ENCODE peak calls at places on chromosomes 1 and 21, in six cellular contexts. One of them, this sample, is unnamed.

GRCh38 chr1:45512641-45513054 is 9.0 kb downstream of the PRDX1 start:
- DNase-seq in tibial artery: peak
- DNase-seq in MCF 10A: peak
- DNase-seq in astrocyte of the spinal cord: peak
- DNase-seq in nephron progenitor cell: peak
- DNase-seq in osteocyte: no peak
- DNase-seq in this sample: peak

GRCh38 chr1:68234094-68234493 is 1.8 kb upstream of the WLS start:
- DNase-seq in tibial artery: no peak
- DNase-seq in MCF 10A: no peak
- DNase-seq in astrocyte of the spinal cord: no peak
- DNase-seq in nephron progenitor cell: no peak
- DNase-seq in osteocyte: no peak
- DNase-seq in this sample: no peak

GRCh38 chr1:2271841-2272655 is 43.9 kb downstream of the SKI start:
- DNase-seq in tibial artery: no peak
- DNase-seq in MCF 10A: no peak
- DNase-seq in astrocyte of the spinal cord: no peak
- DNase-seq in nephron progenitor cell: peak
- DNase-seq in osteocyte: no peak
- DNase-seq in this sample: peak

GRCh38 chr1:100229681-100230443 is 19.8 kb downstream of the DBT start:
- DNase-seq in tibial artery: no peak
- DNase-seq in MCF 10A: peak
- DNase-seq in astrocyte of the spinal cord: no peak
- DNase-seq in nephron progenitor cell: no peak
- DNase-seq in osteocyte: no peak
- DNase-seq in this sample: no peak

GRCh38 chr21:40054403-40054802 is 187.2 kb downstream of the PCP4 start:
- DNase-seq in tibial artery: peak
- DNase-seq in MCF 10A: peak
- DNase-seq in astrocyte of the spinal cord: peak
- DNase-seq in nephron progenitor cell: no peak
- DNase-seq in osteocyte: no peak
- DNase-seq in this sample: no peak

GRCh38 chr1:24949331-24949881 is 19.3 kb upstream of the RUNX3 start:
- DNase-seq in tibial artery: no peak
- DNase-seq in MCF 10A: peak
- DNase-seq in astrocyte of the spinal cord: peak
- DNase-seq in nephron progenitor cell: no peak
- DNase-seq in osteocyte: no peak
- DNase-seq in this sample: no peak

GRCh38 chr1:194024659-194025058 is 838.2 kb upstream of the B3GALT2 start:
- DNase-seq in tibial artery: no peak
- DNase-seq in MCF 10A: peak
- DNase-seq in astrocyte of the spinal cord: peak
- DNase-seq in nephron progenitor cell: no peak
- DNase-seq in osteocyte: no peak
- DNase-seq in this sample: no peak

GRCh38 chr1:14468751-14469150 is 129.7 kb upstream of the KAZN start:
- DNase-seq in tibial artery: no peak
- DNase-seq in MCF 10A: no peak
- DNase-seq in astrocyte of the spinal cord: no peak
- DNase-seq in nephron progenitor cell: no peak
- DNase-seq in osteocyte: peak
- DNase-seq in this sample: no peak

GRCh38 chr21:45329261-45330074 is 41.8 kb upstream of the POFUT2 start:
- DNase-seq in tibial artery: peak
- DNase-seq in MCF 10A: peak
- DNase-seq in astrocyte of the spinal cord: no peak
- DNase-seq in nephron progenitor cell: no peak
- DNase-seq in osteocyte: no peak
- DNase-seq in this sample: no peak

GRCh38 chr1:235483090-235483489 is 21.2 kb downstream of the B3GALNT2 start:
- DNase-seq in tibial artery: no peak
- DNase-seq in MCF 10A: no peak
- DNase-seq in astrocyte of the spinal cord: no peak
- DNase-seq in nephron progenitor cell: no peak
- DNase-seq in osteocyte: no peak
- DNase-seq in this sample: no peak

GRCh38 chr1:175207971-175208370 is 15.4 kb upstream of the KIAA0040 start:
- DNase-seq in tibial artery: no peak
- DNase-seq in MCF 10A: no peak
- DNase-seq in astrocyte of the spinal cord: no peak
- DNase-seq in nephron progenitor cell: no peak
- DNase-seq in osteocyte: no peak
- DNase-seq in this sample: no peak

GRCh38 chr1:3618904-3619671 is 5.7 kb upstream of the TPRG1L start:
- DNase-seq in tibial artery: peak
- DNase-seq in MCF 10A: peak
- DNase-seq in astrocyte of the spinal cord: peak
- DNase-seq in nephron progenitor cell: peak
- DNase-seq in osteocyte: no peak
- DNase-seq in this sample: peak

GRCh38 chr1:70745199-70745598 is 302.4 kb downstream of the PTGER3 start:
- DNase-seq in tibial artery: no peak
- DNase-seq in MCF 10A: peak
- DNase-seq in astrocyte of the spinal cord: no peak
- DNase-seq in nephron progenitor cell: no peak
- DNase-seq in osteocyte: no peak
- DNase-seq in this sample: peak

GRCh38 chr21:44529503-44530125 is 10.4 kb downstream of the KRTAP10-1 start:
- DNase-seq in tibial artery: peak
- DNase-seq in MCF 10A: no peak
- DNase-seq in astrocyte of the spinal cord: no peak
- DNase-seq in nephron progenitor cell: no peak
- DNase-seq in osteocyte: no peak
- DNase-seq in this sample: no peak

GRCh38 chr1:8164670-8165069 is 138.6 kb upstream of the ERRFI1 start:
- DNase-seq in tibial artery: no peak
- DNase-seq in MCF 10A: no peak
- DNase-seq in astrocyte of the spinal cord: no peak
- DNase-seq in nephron progenitor cell: no peak
- DNase-seq in osteocyte: no peak
- DNase-seq in this sample: no peak

DNA sequence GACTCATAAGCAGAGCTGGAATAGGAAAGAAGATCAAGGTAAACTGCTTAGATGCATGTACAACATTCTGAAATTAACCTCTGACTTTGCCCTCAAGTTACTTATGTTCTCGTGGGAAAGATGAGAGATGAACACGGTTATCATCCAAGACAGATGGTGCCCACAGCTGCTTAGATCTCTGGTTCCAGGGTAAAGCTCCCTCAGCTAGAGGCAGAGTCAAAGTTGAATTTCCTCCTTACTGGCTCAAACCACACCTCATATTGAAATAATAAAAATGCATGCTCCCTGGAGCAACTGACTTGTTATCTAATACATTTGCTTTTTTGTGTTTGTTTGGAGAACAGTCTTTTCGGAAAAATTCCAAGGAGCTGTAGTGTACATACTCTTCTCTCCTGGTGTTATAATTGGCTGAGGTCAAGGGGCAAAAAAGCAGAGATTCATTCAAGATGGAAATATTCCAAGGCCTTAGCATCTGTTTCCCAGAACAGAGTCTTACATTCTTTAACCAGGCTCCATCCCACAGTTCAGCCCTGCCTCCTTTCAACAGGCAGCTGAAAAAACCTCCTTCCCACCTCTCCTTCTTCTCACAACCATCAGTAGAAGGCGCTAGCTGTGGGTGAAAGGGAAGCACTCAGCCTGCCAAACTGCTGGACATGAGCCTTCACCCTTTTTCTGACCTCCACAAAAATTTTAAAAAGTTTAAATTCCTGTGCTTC is 43.6 kb upstream of the FMO2 start:
- DNase-seq in tibial artery: peak
- DNase-seq in MCF 10A: peak
- DNase-seq in astrocyte of the spinal cord: peak
- DNase-seq in nephron progenitor cell: no peak
- DNase-seq in osteocyte: peak
- DNase-seq in this sample: no peak
- TF ChIP-seq CTCF in tibial artery: peak
- TF ChIP-seq CTCF in MCF 10A: no peak
- TF ChIP-seq CTCF in astrocyte of the spinal cord: peak
- TF ChIP-seq CTCF in nephron progenitor cell: no peak
- TF ChIP-seq CTCF in osteocyte: peak
- TF ChIP-seq CTCF in this sample: no peak

GRCh38 chr1:32181065-32181464 is 1.6 kb downstream of the TXLNA start:
- DNase-seq in tibial artery: peak
- DNase-seq in MCF 10A: no peak
- DNase-seq in astrocyte of the spinal cord: no peak
- DNase-seq in nephron progenitor cell: no peak
- DNase-seq in osteocyte: no peak
- DNase-seq in this sample: no peak

GRCh38 chr1:32181563-32181962 is 2.1 kb downstream of the TXLNA start:
- DNase-seq in tibial artery: no peak
- DNase-seq in MCF 10A: no peak
- DNase-seq in astrocyte of the spinal cord: no peak
- DNase-seq in nephron progenitor cell: no peak
- DNase-seq in osteocyte: no peak
- DNase-seq in this sample: no peak

GRCh38 chr1:32179443-32180185 is at the start of gene TXLNA:
- DNase-seq in tibial artery: peak
- DNase-seq in MCF 10A: peak
- DNase-seq in astrocyte of the spinal cord: peak
- DNase-seq in nephron progenitor cell: peak
- DNase-seq in osteocyte: peak
- DNase-seq in this sample: peak

GRCh38 chr1:32179193-32179442 is 357 bp upstream of the TXLNA start:
- DNase-seq in tibial artery: no peak
- DNase-seq in MCF 10A: no peak
- DNase-seq in astrocyte of the spinal cord: no peak
- DNase-seq in nephron progenitor cell: no peak
- DNase-seq in osteocyte: no peak
- DNase-seq in this sample: no peak

DNA sequence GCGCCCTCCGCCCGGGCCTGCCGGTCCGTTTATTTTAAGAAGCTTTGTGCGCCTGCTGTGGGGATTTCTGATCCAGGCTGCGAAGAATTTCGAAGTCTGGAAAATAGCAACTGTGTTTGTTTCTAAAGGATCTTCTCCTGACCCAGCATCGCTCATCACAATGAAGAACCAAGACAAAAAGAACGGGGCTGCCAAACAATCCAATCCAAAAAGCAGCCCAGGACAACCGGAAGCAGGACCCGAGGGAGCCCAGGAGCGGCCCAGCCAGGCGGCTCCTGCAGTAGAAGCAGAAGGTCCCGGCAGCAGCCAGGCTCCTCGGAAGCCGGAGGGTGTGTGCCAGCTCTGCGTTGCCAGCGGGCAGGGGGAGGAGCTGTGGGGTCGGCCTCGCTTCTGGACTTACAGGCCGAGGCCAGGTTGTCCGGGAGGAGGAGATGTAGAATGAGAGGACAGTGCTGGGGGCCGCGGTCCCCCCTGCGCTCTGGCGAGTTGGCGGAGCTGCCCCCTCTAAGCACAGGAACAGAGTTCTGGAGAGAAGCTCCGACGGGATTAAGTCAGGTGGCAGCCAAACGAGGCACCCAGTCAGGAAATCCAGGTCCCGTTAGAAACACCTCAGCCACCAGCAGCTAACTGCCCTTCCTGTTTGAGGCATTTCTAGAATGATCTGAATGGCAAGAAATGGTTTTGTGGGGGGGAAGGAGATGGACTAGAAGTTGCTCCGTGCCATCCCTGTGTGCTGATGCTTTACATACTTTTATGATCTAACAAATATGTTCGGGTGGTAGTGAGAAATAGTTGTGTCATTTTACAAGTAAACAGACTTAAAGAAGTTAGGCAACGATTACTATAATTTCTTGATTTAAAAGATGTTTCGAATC is 948 bp downstream of the TXLNA start:
- DNase-seq in tibial artery: peak
- DNase-seq in MCF 10A: peak
- DNase-seq in astrocyte of the spinal cord: peak
- DNase-seq in nephron progenitor cell: peak
- DNase-seq in osteocyte: peak
- DNase-seq in this sample: peak
- TF ChIP-seq CTCF in tibial artery: no peak
- TF ChIP-seq CTCF in MCF 10A: no peak
- TF ChIP-seq CTCF in astrocyte of the spinal cord: no peak
- TF ChIP-seq CTCF in nephron progenitor cell: no peak
- TF ChIP-seq CTCF in osteocyte: no peak
- TF ChIP-seq CTCF in this sample: no peak

DNA sequence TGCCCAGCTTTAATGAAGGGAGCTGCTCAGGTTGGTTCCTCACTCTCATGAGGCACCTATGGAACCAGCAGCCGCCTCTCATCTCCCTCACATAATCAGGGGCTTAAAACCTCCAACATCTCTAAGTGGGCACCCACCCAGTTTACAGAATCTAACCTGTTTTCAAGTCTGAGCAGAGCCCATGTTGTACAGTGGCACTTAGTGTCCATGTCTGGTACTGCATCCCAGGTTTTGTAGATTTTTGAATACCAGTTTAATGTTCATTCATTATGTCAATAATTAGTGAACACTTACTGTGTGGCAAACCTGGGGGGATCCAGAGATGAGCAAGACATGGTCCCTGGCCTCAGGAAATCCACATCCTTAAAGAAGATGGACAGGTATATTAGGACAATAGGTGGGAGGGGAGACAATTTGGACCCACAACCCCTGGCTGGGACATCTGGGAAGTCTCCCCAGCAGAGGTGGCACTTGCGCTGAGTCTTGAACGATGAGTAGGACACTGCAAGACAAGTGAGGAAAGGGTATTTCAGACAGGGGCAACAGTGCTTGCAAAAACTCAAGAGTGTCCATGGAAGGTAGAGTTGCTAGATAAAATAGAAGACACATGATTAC is 83.3 kb downstream of the LACTBL1 start:
- DNase-seq in tibial artery: no peak
- DNase-seq in MCF 10A: peak
- DNase-seq in astrocyte of the spinal cord: peak
- DNase-seq in nephron progenitor cell: no peak
- DNase-seq in osteocyte: no peak
- DNase-seq in this sample: peak
- TF ChIP-seq CTCF in tibial artery: peak
- TF ChIP-seq CTCF in MCF 10A: peak
- TF ChIP-seq CTCF in astrocyte of the spinal cord: peak
- TF ChIP-seq CTCF in nephron progenitor cell: peak
- TF ChIP-seq CTCF in osteocyte: peak
- TF ChIP-seq CTCF in this sample: peak

DNA sequence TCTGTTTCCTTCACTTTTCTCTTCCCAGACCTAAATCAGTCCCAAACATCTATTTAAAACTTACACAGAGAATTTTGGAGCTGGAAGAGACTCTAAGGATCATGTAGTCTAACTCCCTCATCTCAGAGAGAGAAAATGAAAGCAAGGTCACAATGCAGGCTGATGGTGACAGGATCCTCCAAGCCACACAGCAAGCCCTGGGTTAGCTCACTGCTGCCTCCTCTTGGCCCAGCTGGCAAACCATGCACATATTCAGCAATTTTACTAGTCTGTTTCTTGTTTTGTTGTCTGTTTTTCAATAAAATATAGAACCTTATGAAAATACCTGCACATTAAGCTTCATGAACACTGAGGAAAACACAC is 27.7 kb upstream of the LY9 start:
- DNase-seq in tibial artery: no peak
- DNase-seq in MCF 10A: peak
- DNase-seq in astrocyte of the spinal cord: no peak
- DNase-seq in nephron progenitor cell: no peak
- DNase-seq in osteocyte: no peak
- DNase-seq in this sample: peak
- TF ChIP-seq CTCF in tibial artery: no peak
- TF ChIP-seq CTCF in MCF 10A: peak
- TF ChIP-seq CTCF in astrocyte of the spinal cord: no peak
- TF ChIP-seq CTCF in nephron progenitor cell: peak
- TF ChIP-seq CTCF in osteocyte: no peak
- TF ChIP-seq CTCF in this sample: peak